ENCODE peak calls at places on chromosomes 12 and 14, in six cellular contexts. V is neural progenitor cell, N is left ventricle myocardium inferior, S is testis, Y is brain microvascular endothelial cell, T is tibial artery. J is an unnamed sample.

GRCh38 chr12:16454481-16454880 is 107.0 kb downstream of the MGST1 start:
- DNase-seq in V (no peak), N (no peak), S (no peak), T (no peak), Y (no peak), J (no peak)

GRCh38 chr12:3644103-3644502 is 108.8 kb downstream of the CRACR2A start:
- DNase-seq in N (no peak), Y (no peak), T (no peak), S (no peak), V (no peak), J (no peak)

GRCh38 chr12:78002878-78003277 is 172.2 kb downstream of the NAV3 start:
- DNase-seq in S (no peak), Y (no peak), N (no peak), V (no peak), T (no peak), J (no peak)

GRCh38 chr12:77924703-77925102 is 94.0 kb downstream of the NAV3 start:
- DNase-seq in N (no peak), V (no peak), T (no peak), Y (peak), S (no peak), J (no peak)

GRCh38 chr14:77058082-77058481 is 29.6 kb upstream of the IRF2BPL start:
- DNase-seq in N (no peak), T (no peak), Y (no peak), V (no peak), S (no peak), J (no peak)

GRCh38 chr14:70919774-70920173 is 12.5 kb downstream of the PCNX1 start:
- DNase-seq in V (no peak), N (no peak), S (no peak), T (no peak), Y (peak), J (no peak)

GRCh38 chr14:22887990-22888378 is 5.0 kb downstream of the REM2 start:
- DNase-seq in T (peak), N (no peak), V (no peak), S (no peak), Y (no peak), J (no peak)

GRCh38 chr14:23114669-23115491 is 4.2 kb downstream of the CEBPE start:
- DNase-seq in V (no peak), S (no peak), Y (peak), T (peak), N (no peak), J (peak)

GRCh38 chr12:6202846-6203245 is 2.6 kb downstream of the CD9 start:
- DNase-seq in N (no peak), Y (no peak), S (no peak), V (no peak), T (no peak), J (no peak)

GRCh38 chr12:6200266-6201198 is at the start of gene CD9:
- DNase-seq in Y (no peak), S (peak), N (peak), T (peak), V (peak), J (no peak)

GRCh38 chr12:6202331-6202730 is 2.1 kb downstream of the CD9 start:
- DNase-seq in S (no peak), Y (no peak), T (no peak), N (no peak), V (no peak), J (no peak)

GRCh38 chr12:6201199-6201608 is 1.0 kb downstream of the CD9 start:
- DNase-seq in Y (no peak), V (peak), N (no peak), T (no peak), S (no peak), J (no peak)

GRCh38 chr12:6201775-6202292 is 1.6 kb downstream of the CD9 start:
- DNase-seq in V (no peak), N (no peak), Y (no peak), T (no peak), S (no peak), J (no peak)
- H3K4me3 ChIP-seq in V (no peak), N (peak), Y (no peak), T (peak), S (no peak), J (no peak)

GRCh38 chr12:26162174-26162573 is 33.2 kb upstream of the SSPN start:
- DNase-seq in Y (no peak), S (no peak), T (no peak), V (no peak), N (no peak), J (no peak)
- H3K4me3 ChIP-seq in Y (no peak), S (no peak), T (no peak), V (no peak), N (no peak), J (no peak)

DNA sequence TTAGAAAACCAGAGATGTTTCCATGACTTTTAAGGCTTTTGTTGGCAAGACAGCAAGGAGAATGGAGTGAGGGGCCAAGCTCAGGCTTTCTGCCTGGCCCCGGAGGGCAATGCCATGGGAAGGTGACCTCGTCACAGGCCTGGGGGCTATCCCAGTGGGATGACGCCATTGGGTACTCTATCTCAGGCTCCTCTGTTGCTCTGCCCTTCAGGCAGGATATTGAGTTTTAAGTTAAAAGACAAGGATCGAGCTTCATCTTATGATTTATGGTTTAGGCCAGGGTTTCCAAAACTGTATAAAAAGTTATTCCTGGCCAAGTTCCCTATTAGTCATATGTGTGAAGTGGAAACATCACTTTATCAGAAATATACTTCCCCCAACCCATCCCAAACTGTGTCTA is 127.8 kb downstream of the ZFP36L1 start:
- DNase-seq in Y (no peak), T (peak), S (no peak), N (no peak), V (no peak), J (no peak)
- H3K4me3 ChIP-seq in Y (no peak), T (no peak), S (no peak), N (no peak), V (no peak), J (no peak)

GRCh38 chr14:92793709-92794546 is at the start of gene GOLGA5:
- DNase-seq in N (peak), Y (peak), T (peak), S (peak), V (peak), J (peak)
- H3K4me3 ChIP-seq in N (peak), Y (peak), T (peak), S (peak), V (peak), J (peak)

GRCh38 chr12:79454338-79454777 is 236.4 kb downstream of the PAWR start:
- DNase-seq in Y (peak), T (no peak), S (no peak), N (no peak), V (no peak), J (no peak)
- H3K4me3 ChIP-seq in Y (peak), T (no peak), S (no peak), N (no peak), V (no peak), J (no peak)